ENCODE peak calls at places on chromosomes 3 and 15, in nine cellular contexts. One of them, this sample, is unnamed.

GRCh38 chr3:12193485-12194165 is 34.9 kb upstream of the TIMP4 start:
- DNase-seq in neural progenitor cell: no peak
- DNase-seq in GDM1: peak; percentile 19
- DNase-seq in GM04504: peak; percentile 94
- DNase-seq in BJ: peak; percentile 95
- DNase-seq in activated CD8-positive, alpha-beta memory T cell treated with anti-CD3 and anti-CD28 coated beads for 1 hour: no peak
- DNase-seq in stimulated activated CD8-positive, alpha-beta memory T cell treated with anti-CD3 and anti-CD28 coated beads, Interleukin-12 subunit alpha, Interleukin-12 subunit beta, amount 100 ng/mL, for 1 hour: no peak
- DNase-seq in psoas muscle: no peak
- DNase-seq in endothelial cell of umbilical vein: peak; percentile 79
- DNase-seq in this sample: peak; percentile 41

GRCh38 chr3:152444029-152444641 is 175.4 kb downstream of the MBNL1 start:
- DNase-seq in neural progenitor cell: peak; percentile 28
- DNase-seq in GDM1: no peak
- DNase-seq in GM04504: peak; percentile 38
- DNase-seq in BJ: peak; percentile 21
- DNase-seq in activated CD8-positive, alpha-beta memory T cell treated with anti-CD3 and anti-CD28 coated beads for 1 hour: no peak
- DNase-seq in stimulated activated CD8-positive, alpha-beta memory T cell treated with anti-CD3 and anti-CD28 coated beads, Interleukin-12 subunit alpha, Interleukin-12 subunit beta, amount 100 ng/mL, for 1 hour: no peak
- DNase-seq in psoas muscle: no peak
- DNase-seq in endothelial cell of umbilical vein: peak; percentile 80
- DNase-seq in this sample: no peak

GRCh38 chr3:160477750-160478149 is 28.2 kb upstream of the TRIM59 start:
- DNase-seq in neural progenitor cell: no peak
- DNase-seq in GDM1: no peak
- DNase-seq in GM04504: no peak
- DNase-seq in BJ: no peak
- DNase-seq in activated CD8-positive, alpha-beta memory T cell treated with anti-CD3 and anti-CD28 coated beads for 1 hour: no peak
- DNase-seq in stimulated activated CD8-positive, alpha-beta memory T cell treated with anti-CD3 and anti-CD28 coated beads, Interleukin-12 subunit alpha, Interleukin-12 subunit beta, amount 100 ng/mL, for 1 hour: no peak
- DNase-seq in psoas muscle: no peak
- DNase-seq in endothelial cell of umbilical vein: no peak
- DNase-seq in this sample: no peak

GRCh38 chr15:66654718-66655375 is 47.2 kb upstream of the SMAD6 start:
- DNase-seq in neural progenitor cell: peak; percentile 49
- DNase-seq in GDM1: no peak
- DNase-seq in GM04504: no peak
- DNase-seq in BJ: no peak
- DNase-seq in activated CD8-positive, alpha-beta memory T cell treated with anti-CD3 and anti-CD28 coated beads for 1 hour: no peak
- DNase-seq in stimulated activated CD8-positive, alpha-beta memory T cell treated with anti-CD3 and anti-CD28 coated beads, Interleukin-12 subunit alpha, Interleukin-12 subunit beta, amount 100 ng/mL, for 1 hour: no peak
- DNase-seq in psoas muscle: no peak
- DNase-seq in endothelial cell of umbilical vein: no peak
- DNase-seq in this sample: no peak

GRCh38 chr3:185647134-185647879 is 61.2 kb downstream of the SENP2 start:
- DNase-seq in neural progenitor cell: no peak
- DNase-seq in GDM1: no peak
- DNase-seq in GM04504: no peak
- DNase-seq in BJ: no peak
- DNase-seq in activated CD8-positive, alpha-beta memory T cell treated with anti-CD3 and anti-CD28 coated beads for 1 hour: no peak
- DNase-seq in stimulated activated CD8-positive, alpha-beta memory T cell treated with anti-CD3 and anti-CD28 coated beads, Interleukin-12 subunit alpha, Interleukin-12 subunit beta, amount 100 ng/mL, for 1 hour: no peak
- DNase-seq in psoas muscle: no peak
- DNase-seq in endothelial cell of umbilical vein: no peak
- DNase-seq in this sample: no peak

GRCh38 chr3:141096981-141097380 is 45.8 kb downstream of the SPSB4 start:
- DNase-seq in neural progenitor cell: no peak
- DNase-seq in GDM1: no peak
- DNase-seq in GM04504: no peak
- DNase-seq in BJ: no peak
- DNase-seq in activated CD8-positive, alpha-beta memory T cell treated with anti-CD3 and anti-CD28 coated beads for 1 hour: no peak
- DNase-seq in stimulated activated CD8-positive, alpha-beta memory T cell treated with anti-CD3 and anti-CD28 coated beads, Interleukin-12 subunit alpha, Interleukin-12 subunit beta, amount 100 ng/mL, for 1 hour: no peak
- DNase-seq in psoas muscle: no peak
- DNase-seq in endothelial cell of umbilical vein: no peak
- DNase-seq in this sample: no peak

GRCh38 chr15:75785771-75786563 is 57.3 kb upstream of the UBE2Q2 start:
- DNase-seq in neural progenitor cell: peak; percentile 81
- DNase-seq in GDM1: no peak
- DNase-seq in GM04504: no peak
- DNase-seq in BJ: no peak
- DNase-seq in activated CD8-positive, alpha-beta memory T cell treated with anti-CD3 and anti-CD28 coated beads for 1 hour: no peak
- DNase-seq in stimulated activated CD8-positive, alpha-beta memory T cell treated with anti-CD3 and anti-CD28 coated beads, Interleukin-12 subunit alpha, Interleukin-12 subunit beta, amount 100 ng/mL, for 1 hour: no peak
- DNase-seq in psoas muscle: no peak
- DNase-seq in endothelial cell of umbilical vein: peak; percentile 15
- DNase-seq in this sample: no peak

GRCh38 chr3:78728406-78729145 is 1039.2 kb downstream of the ROBO1 start:
- DNase-seq in neural progenitor cell: peak; percentile 57
- DNase-seq in GDM1: no peak
- DNase-seq in GM04504: peak; percentile 35
- DNase-seq in BJ: no peak
- DNase-seq in activated CD8-positive, alpha-beta memory T cell treated with anti-CD3 and anti-CD28 coated beads for 1 hour: no peak
- DNase-seq in stimulated activated CD8-positive, alpha-beta memory T cell treated with anti-CD3 and anti-CD28 coated beads, Interleukin-12 subunit alpha, Interleukin-12 subunit beta, amount 100 ng/mL, for 1 hour: no peak
- DNase-seq in psoas muscle: peak; percentile 67
- DNase-seq in endothelial cell of umbilical vein: no peak
- DNase-seq in this sample: no peak

GRCh38 chr15:100879461-100880138 is at the start of gene ALDH1A3:
- DNase-seq in neural progenitor cell: peak; percentile 56
- DNase-seq in GDM1: no peak
- DNase-seq in GM04504: peak; percentile 60
- DNase-seq in BJ: no peak
- DNase-seq in activated CD8-positive, alpha-beta memory T cell treated with anti-CD3 and anti-CD28 coated beads for 1 hour: no peak
- DNase-seq in stimulated activated CD8-positive, alpha-beta memory T cell treated with anti-CD3 and anti-CD28 coated beads, Interleukin-12 subunit alpha, Interleukin-12 subunit beta, amount 100 ng/mL, for 1 hour: no peak
- DNase-seq in psoas muscle: peak; percentile 83
- DNase-seq in endothelial cell of umbilical vein: no peak
- DNase-seq in this sample: no peak

This sample was measured in KG1.